ENCODE peak calls at places on chromosomes 11 and 22, in four cellular contexts. G is IMR-90, C is neural progenitor cell, I is GM23248. Y is an unnamed sample.
A peak's percentile ranks its signal among the peaks of the same experiment; 100 is the strongest.

GRCh38 chr11:13669544-13670488 is 1.3 kb downstream of the FAR1 start:
- DNase-seq in G (no peak), C (no peak), I (peak; percentile 48), Y (no peak)

GRCh38 chr11:106461839-106462545 is 384.5 kb downstream of the AASDHPPT start:
- DNase-seq in G (no peak), C (peak; percentile 8), I (no peak), Y (no peak)

GRCh38 chr11:110713469-110713776 is 1.2 kb upstream of the ARHGAP20 start:
- DNase-seq in G (no peak), C (no peak), I (no peak), Y (no peak)

GRCh38 chr11:45151362-45151982 is 5.0 kb downstream of the PRDM11 start:
- DNase-seq in G (no peak), C (no peak), I (no peak), Y (no peak)

GRCh38 chr11:134524201-134524600 is 112.2 kb upstream of the B3GAT1 start:
- DNase-seq in G (no peak), C (no peak), I (no peak), Y (no peak)

GRCh38 chr11:29129850-29130249 is 887.0 kb downstream of the KCNA4 start:
- DNase-seq in G (peak; percentile 65), C (no peak), I (peak; percentile 48), Y (no peak)

GRCh38 chr22:30296324-30296723 is 7.0 kb upstream of the CASTOR1 start:
- DNase-seq in G (no peak), C (no peak), I (no peak), Y (no peak)

GRCh38 chr11:107587306-107587979 is 3.5 kb upstream of the ELMOD1 start:
- DNase-seq in G (peak; percentile 63), C (no peak), I (peak; percentile 43), Y (no peak)

GRCh38 chr11:36130401-36130800 is 158.8 kb downstream of the COMMD9 start:
- DNase-seq in G (peak; percentile 77), C (no peak), I (peak; percentile 63), Y (no peak)

GRCh38 chr11:57214087-57214395 is 23.0 kb downstream of the APLNR start:
- DNase-seq in G (peak; percentile 48), C (peak; percentile 39), I (peak; percentile 26), Y (no peak)

GRCh38 chr11:17991799-17992433 is 20.9 kb downstream of the SERGEF start:
- DNase-seq in G (peak; percentile 70), C (peak; percentile 67), I (peak; percentile 72), Y (peak; percentile 83)

GRCh38 chr22:40485813-40486610 is 115.6 kb downstream of the SGSM3 start:
- DNase-seq in G (peak; percentile 60), C (no peak), I (peak; percentile 53), Y (no peak)

GRCh38 chr11:4610258-4610935 is 2.4 kb upstream of the TRIM68 start:
- DNase-seq in G (peak; percentile 5), C (no peak), I (peak; percentile 23), Y (peak; percentile 45)

GRCh38 chr11:33448461-33449130 is 191.4 kb downstream of the HIPK3 start:
- DNase-seq in G (peak; percentile 34), C (no peak), I (peak; percentile 75), Y (no peak)

GRCh38 chr11:78683774-78684173 is 109.1 kb upstream of the NARS2 start:
- DNase-seq in G (no peak), C (no peak), I (no peak), Y (no peak)

GRCh38 chr11:17979770-17980371 is 33.0 kb downstream of the SERGEF start:
- DNase-seq in G (peak; percentile 5), C (peak; percentile 54), I (peak; percentile 28), Y (peak; percentile 78)

GRCh38 chr11:107478922-107479321 is 21.3 kb upstream of the CWF19L2 start:
- DNase-seq in G (peak; percentile 49), C (no peak), I (no peak), Y (no peak)

GRCh38 chr22:47175151-47175760 is 412.8 kb downstream of the TBC1D22A start:
- DNase-seq in G (peak; percentile 88), C (no peak), I (peak; percentile 85), Y (no peak)

GRCh38 chr11:196786-197731 is 4.2 kb downstream of the SCGB1C1 start:
- DNase-seq in G (no peak), C (no peak), I (peak; percentile 37), Y (no peak)

GRCh38 chr11:86692317-86692716 is 19.9 kb upstream of the ME3 start:
- DNase-seq in G (peak; percentile 42), C (no peak), I (peak; percentile 60), Y (no peak)

GRCh38 chr11:114168086-114168448 is 108.6 kb downstream of the ZBTB16 start:
- DNase-seq in G (no peak), C (no peak), I (no peak), Y (no peak)

GRCh38 chr11:95358516-95359322 is 127.7 kb upstream of the SESN3 start:
- DNase-seq in G (no peak), C (no peak), I (peak; percentile 15), Y (no peak)

GRCh38 chr22:30324008-30324730 is 2.6 kb downstream of the TBC1D10A start:
- DNase-seq in G (peak; percentile 47), C (no peak), I (peak; percentile 77), Y (no peak)

GRCh38 chr11:44339530-44339883 is 29.6 kb upstream of the ALX4 start:
- DNase-seq in G (no peak), C (no peak), I (no peak), Y (no peak)

GRCh38 chr22:35604671-35605457 is 12.3 kb downstream of the MB start:
- DNase-seq in G (no peak), C (no peak), I (no peak), Y (no peak)

GRCh38 chr11:37506516-37506915 is 908.5 kb upstream of the RAG2 start:
- DNase-seq in G (no peak), C (no peak), I (no peak), Y (no peak)

GRCh38 chr11:115741376-115741775 is 237.2 kb upstream of the CADM1 start:
- DNase-seq in G (no peak), C (no peak), I (no peak), Y (no peak)

GRCh38 chr11:110762596-110762995 is 50.4 kb upstream of the ARHGAP20 start:
- DNase-seq in G (peak; percentile 49), C (no peak), I (peak; percentile 67), Y (no peak)

GRCh38 chr22:32911526-32911925 is 110.0 kb downstream of the TIMP3 start:
- DNase-seq in G (no peak), C (no peak), I (no peak), Y (no peak)

GRCh38 chr11:62677709-62678108 is 1.2 kb downstream of the UBXN1 start:
- DNase-seq in G (no peak), C (no peak), I (no peak), Y (peak; percentile 38)

GRCh38 chr11:62678770-62679696 is at the start of gene UBXN1:
- DNase-seq in G (peak; percentile 83), C (peak; percentile 85), I (peak; percentile 96), Y (peak; percentile 96)

GRCh38 chr11:62678433-62678769 is 472 bp downstream of the UBXN1 start:
- DNase-seq in G (no peak), C (peak; percentile 25), I (no peak), Y (peak; percentile 54)

GRCh38 chr11:62677160-62677559 is 1.7 kb downstream of the UBXN1 start:
- DNase-seq in G (no peak), C (no peak), I (no peak), Y (peak; percentile 34)

GRCh38 chr11:62676698-62677097 is 2.2 kb downstream of the UBXN1 start:
- DNase-seq in G (no peak), C (no peak), I (peak; percentile 47), Y (peak; percentile 33)
- H3K9ac ChIP-seq in G (no peak overlapping the region), C (no peak overlapping the region), I (peak overlapping the region; percentile 93), Y (peak overlapping the region; percentile 97)

GRCh38 chr11:77473801-77474508 is at the start of gene PAK1:
- DNase-seq in G (peak; percentile 86), C (peak; percentile 98), I (peak; percentile 83), Y (peak; percentile 90)
- H3K9ac ChIP-seq in G (peak within 1 kb of the TSS; percentile 23), C (peak within 1 kb of the TSS; percentile 41), I (no peak within 1 kb of the TSS), Y (peak within 1 kb of the TSS; percentile 42)

GRCh38 chr11:128830836-128831780 is 36.0 kb downstream of the KCNJ1 start:
- DNase-seq in G (peak; percentile 84), C (peak; percentile 88), I (peak; percentile 83), Y (peak; percentile 84)

GRCh38 chr11:128831781-128832497 is 35.2 kb downstream of the KCNJ1 start:
- DNase-seq in G (no peak), C (no peak), I (no peak), Y (no peak)

GRCh38 chr11:128827494-128827893 is 39.6 kb downstream of the KCNJ1 start:
- DNase-seq in G (no peak), C (no peak), I (no peak), Y (no peak)

GRCh38 chr11:128828350-128828749 is 38.7 kb downstream of the KCNJ1 start:
- DNase-seq in G (peak; percentile 27), C (no peak), I (peak; percentile 23), Y (no peak)

DNA sequence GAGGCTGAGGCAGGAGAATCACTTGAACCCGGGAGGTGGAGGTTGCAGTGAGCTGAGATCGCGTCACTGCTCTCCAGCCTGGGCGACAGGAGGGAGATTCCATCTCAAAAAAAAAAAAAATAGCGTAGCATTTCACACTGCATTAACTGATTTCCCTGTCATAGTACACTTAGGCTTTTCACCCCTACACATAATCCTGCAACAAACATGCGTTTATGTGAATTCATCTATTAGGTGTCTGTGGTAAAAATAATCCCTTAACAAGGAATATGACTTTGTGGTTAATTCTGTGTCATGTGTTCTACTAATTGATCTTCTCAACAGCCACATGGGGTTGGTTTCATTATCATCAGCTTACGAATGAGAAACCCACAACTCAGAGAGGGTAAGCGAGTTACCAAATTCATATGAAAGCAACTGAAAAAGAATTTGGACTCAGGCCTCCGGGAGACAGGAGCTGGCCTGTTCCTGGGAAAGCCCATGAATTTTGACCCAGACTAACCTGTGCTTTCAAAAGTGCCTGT is 36.7 kb downstream of the KCNJ1 start:
- DNase-seq in G (no peak), C (no peak), I (no peak), Y (no peak)
- H3K9ac ChIP-seq in G (no peak overlapping the region), C (no peak overlapping the region), I (no peak overlapping the region), Y (no peak overlapping the region)

GRCh38 chr22:23743303-23743705 is 7.6 kb downstream of the ZNF70 start:
- DNase-seq in G (no peak), C (no peak), I (no peak), Y (peak; percentile 34)
- H3K9ac ChIP-seq in G (no peak overlapping the region), C (no peak overlapping the region), I (no peak overlapping the region), Y (no peak overlapping the region)

GRCh38 chr11:65502852-65503603 is 4.2 kb downstream of the MALAT1 start:
- DNase-seq in G (peak; percentile 64), C (no peak), I (peak; percentile 67), Y (peak; percentile 71)
- H3K9ac ChIP-seq in G (peak overlapping the region; percentile 97), C (peak overlapping the region; percentile 100), I (peak overlapping the region; percentile 100), Y (peak overlapping the region; percentile 89)

GRCh38 chr11:118051611-118052461 is 25.0 kb upstream of the TMPRSS4 start:
- DNase-seq in G (no peak), C (no peak), I (no peak), Y (no peak)
- H3K9ac ChIP-seq in G (no peak overlapping the region), C (no peak overlapping the region), I (no peak overlapping the region), Y (no peak overlapping the region)

DNA sequence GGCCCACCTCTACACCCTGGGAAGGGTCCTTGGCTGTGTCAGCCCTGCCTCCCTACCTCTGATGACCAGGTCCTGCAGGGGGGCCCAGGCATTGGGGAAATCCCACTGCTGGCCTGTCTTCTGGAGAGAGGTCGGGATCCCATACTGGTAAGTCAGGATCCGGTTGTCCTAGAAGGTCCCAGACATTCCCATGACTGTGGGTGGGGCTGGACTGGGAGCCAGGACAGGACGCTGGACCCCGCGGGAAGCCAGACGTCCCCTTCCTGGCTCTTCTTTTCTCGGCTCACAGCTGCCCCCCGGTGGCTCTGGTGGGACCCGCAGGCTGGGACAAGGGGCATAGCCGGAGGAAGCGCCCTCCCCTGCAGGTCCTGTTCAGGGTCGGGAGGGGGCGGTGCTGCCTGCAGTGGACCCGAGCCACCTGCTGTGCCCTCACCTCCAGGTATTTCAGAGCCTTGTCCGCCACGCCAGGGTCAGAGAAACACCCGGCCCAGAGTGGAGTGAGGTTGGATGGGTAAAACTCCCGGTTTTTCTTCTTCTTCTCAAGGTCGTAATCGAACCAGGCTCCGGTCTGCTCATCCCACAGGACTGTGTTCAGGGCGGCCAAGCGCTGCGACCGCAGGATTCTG is 20.0 kb downstream of the TREH start:
- DNase-seq in G (peak; percentile 71), C (peak; percentile 95), I (peak; percentile 91), Y (peak; percentile 90)
- H3K9ac ChIP-seq in G (no peak overlapping the region), C (no peak overlapping the region), I (peak overlapping the region; percentile 28), Y (no peak overlapping the region)